ENCODE peak calls at places on chromosomes 1 and 21, in five cellular contexts. I is tibial nerve, Q is lung, B is BE2C, C is cardiac muscle cell. E is an unnamed sample.

GRCh38 chr1:40712997-40713396 is 21.5 kb downstream of the NFYC start:
- DNase-seq in Q (no peak), C (no peak), I (no peak), B (no peak), E (no peak)

GRCh38 chr1:216559359-216559758 is 136.1 kb upstream of the USH2A start:
- DNase-seq in Q (no peak), C (no peak), I (no peak), B (no peak), E (no peak)

GRCh38 chr1:156097499-156098178 is 15.4 kb upstream of the MEX3A start:
- DNase-seq in I (no peak), Q (no peak), C (no peak), B (no peak), E (no peak)

GRCh38 chr1:234488954-234489691 is 10.1 kb upstream of the TARBP1 start:
- DNase-seq in Q (no peak), C (no peak), B (no peak), I (no peak), E (no peak)

GRCh38 chr1:195520757-195521156 is 1087.5 kb downstream of the KCNT2 start:
- DNase-seq in Q (no peak), B (no peak), C (no peak), I (no peak), E (no peak)

GRCh38 chr1:228997721-228998144 is 262.5 kb downstream of the RHOU start:
- DNase-seq in B (no peak), I (no peak), Q (no peak), C (no peak), E (no peak)

GRCh38 chr1:54989473-54989872 is 9.0 kb downstream of the TMEM61 start:
- DNase-seq in B (no peak), I (no peak), C (no peak), Q (no peak), E (no peak)

GRCh38 chr1:77514871-77515776 is 167.3 kb downstream of the ZZZ3 start:
- DNase-seq in I (no peak), Q (no peak), C (peak), B (peak), E (peak)

GRCh38 chr1:168507828-168508227 is 36.0 kb downstream of the XCL2 start:
- DNase-seq in C (no peak), Q (no peak), B (no peak), I (no peak), E (no peak)

GRCh38 chr1:25889470-25889869 is 14.0 kb upstream of the PAQR7 start:
- DNase-seq in I (no peak), Q (no peak), B (no peak), C (no peak), E (no peak)

GRCh38 chr1:234619794-234620247 is 9.8 kb upstream of the IRF2BP2 start:
- DNase-seq in I (no peak), Q (no peak), B (no peak), C (no peak), E (no peak)

GRCh38 chr1:115677570-115677969 is 35.8 kb downstream of the VANGL1 start:
- DNase-seq in C (no peak), B (no peak), I (no peak), Q (no peak), E (no peak)
- TF ChIP-seq CTCF in C (no peak), B (peak), I (no peak), Q (no peak), E (no peak)

GRCh38 chr1:200540281-200540680 is 80.3 kb downstream of the KIF14 start:
- DNase-seq in Q (no peak), C (no peak), I (no peak), B (no peak), E (no peak)

GRCh38 chr1:200530551-200531261 is 89.8 kb downstream of the KIF14 start:
- DNase-seq in B (no peak), Q (no peak), I (no peak), C (no peak), E (no peak)

DNA sequence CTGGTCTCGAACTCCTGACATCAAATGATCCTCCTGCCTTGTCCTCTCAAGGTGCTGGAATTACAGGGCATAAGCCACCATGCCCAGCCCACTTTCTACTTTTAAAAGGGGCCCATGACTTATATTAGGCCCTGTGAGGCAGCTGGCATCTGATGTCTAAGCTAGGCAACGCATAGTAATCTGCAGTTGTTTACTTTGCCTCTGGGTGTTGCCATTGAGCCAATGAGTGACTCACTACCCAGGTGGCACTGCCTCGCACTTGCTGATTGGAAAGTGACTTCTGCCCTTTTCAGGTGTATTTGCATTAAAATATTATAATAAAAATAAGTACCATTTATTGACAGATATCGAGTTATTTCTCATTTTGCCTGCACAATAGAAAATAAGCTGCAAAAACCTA is 84.9 kb downstream of the KIF14 start:
- DNase-seq in B (peak), Q (no peak), C (no peak), I (no peak), E (peak)
- TF ChIP-seq CTCF in B (peak), Q (no peak), C (no peak), I (no peak), E (no peak)

GRCh38 chr1:97186381-97186780 is 464.8 kb downstream of the PTBP2 start:
- DNase-seq in B (peak), C (no peak), Q (no peak), I (no peak), E (peak)
- TF ChIP-seq CTCF in B (peak), C (peak), Q (no peak), I (no peak), E (no peak)

DNA sequence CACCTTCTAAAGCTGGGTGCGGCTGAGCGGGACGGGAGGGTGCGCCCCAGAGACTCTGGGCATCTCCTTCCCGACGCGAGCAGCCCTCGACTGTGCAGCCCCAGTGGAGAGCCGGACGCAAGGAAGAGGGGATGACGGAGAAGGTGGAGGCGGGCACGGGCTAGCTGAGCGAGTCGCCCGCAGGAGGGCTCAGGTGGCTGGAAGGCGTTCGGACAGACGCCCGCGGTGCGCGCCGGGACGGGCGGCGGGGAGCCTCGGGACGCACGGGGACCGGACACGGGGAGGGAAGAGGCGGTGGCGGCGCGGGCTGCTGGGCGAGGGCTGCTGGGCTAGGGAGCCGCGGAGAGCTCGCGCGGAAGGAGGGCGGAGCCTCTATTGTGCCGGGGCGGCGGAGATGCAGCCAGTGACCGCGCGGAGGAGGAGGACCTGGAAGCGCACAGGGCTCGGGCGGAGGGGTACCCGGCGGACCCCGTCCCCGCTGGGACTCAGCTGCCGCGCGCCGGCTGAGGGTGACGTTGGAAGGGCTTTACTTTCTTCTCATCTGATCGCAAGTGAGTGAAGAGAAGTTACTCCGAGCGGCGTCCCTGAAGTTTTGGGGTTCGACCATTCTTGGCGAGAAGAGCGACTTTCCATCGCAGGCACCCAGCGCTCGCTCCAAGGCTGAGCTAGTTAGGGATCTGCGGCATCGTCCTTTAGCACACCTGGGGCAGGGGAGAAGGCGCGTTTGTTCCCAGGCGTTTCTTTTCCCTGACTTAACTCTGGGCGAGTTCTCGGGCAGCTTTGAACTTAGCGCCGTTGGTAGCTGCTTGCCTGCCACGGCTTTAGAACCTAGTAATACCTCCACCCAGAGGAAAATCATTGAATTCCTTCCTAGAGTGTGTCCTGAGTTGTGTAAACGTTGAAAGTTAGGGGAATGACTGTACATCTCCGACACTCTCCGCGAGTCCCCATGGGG is at the start of gene OLFML2B:
- DNase-seq in C (peak), I (peak), Q (peak), B (peak), E (peak)
- TF ChIP-seq CTCF in C (peak), I (peak), Q (no peak), B (peak), E (no peak)

GRCh38 chr1:104989012-104989411 is 1239.3 kb downstream of the AMY1C start:
- DNase-seq in B (no peak), Q (no peak), I (no peak), C (no peak), E (no peak)

GRCh38 chr1:104991702-104992101 is 1242.0 kb downstream of the AMY1C start:
- DNase-seq in I (no peak), Q (no peak), B (no peak), C (no peak), E (no peak)

GRCh38 chr1:104987210-104987609 is 1237.5 kb downstream of the AMY1C start:
- DNase-seq in C (no peak), B (no peak), Q (no peak), I (no peak), E (no peak)
- TF ChIP-seq CTCF in C (no peak), B (no peak), Q (no peak), I (no peak), E (no peak)

GRCh38 chr1:94322696-94323095 is 85.3 kb upstream of the ARHGAP29 start:
- DNase-seq in Q (no peak), I (no peak), B (no peak), C (no peak), E (no peak)
- TF ChIP-seq CTCF in Q (no peak), I (no peak), B (no peak), C (no peak), E (no peak)

DNA sequence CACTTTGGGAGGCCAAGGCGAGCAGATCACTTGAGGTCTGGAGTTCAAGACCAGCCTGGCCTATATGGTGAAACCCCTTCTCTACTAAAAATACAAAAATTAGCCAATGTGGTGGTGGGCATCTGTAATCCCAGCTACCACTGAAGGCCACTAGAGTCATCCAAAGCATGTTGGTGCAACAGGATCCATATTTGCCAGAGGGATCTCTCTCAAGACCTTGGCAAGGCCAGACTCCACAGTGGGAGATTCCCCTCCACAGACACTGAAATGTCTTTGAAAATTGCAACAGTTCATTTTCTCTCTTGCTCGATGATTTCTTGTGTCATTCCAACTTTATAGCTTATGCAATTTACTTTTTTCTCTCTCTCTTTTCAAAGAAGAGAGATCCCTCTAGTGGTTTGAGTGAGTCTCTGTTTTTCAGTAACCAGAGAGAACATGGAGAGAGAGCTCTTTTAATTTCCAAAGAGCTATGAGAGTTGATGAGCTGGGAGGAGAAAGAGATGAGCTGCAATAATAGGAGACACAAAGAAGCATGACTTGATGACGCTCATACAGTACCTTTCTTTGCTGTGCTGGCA is 176.8 kb upstream of the USP25 start:
- DNase-seq in B (no peak), I (no peak), C (no peak), Q (no peak), E (no peak)
- TF ChIP-seq CTCF in B (peak), I (peak), C (peak), Q (peak), E (peak)

DNA sequence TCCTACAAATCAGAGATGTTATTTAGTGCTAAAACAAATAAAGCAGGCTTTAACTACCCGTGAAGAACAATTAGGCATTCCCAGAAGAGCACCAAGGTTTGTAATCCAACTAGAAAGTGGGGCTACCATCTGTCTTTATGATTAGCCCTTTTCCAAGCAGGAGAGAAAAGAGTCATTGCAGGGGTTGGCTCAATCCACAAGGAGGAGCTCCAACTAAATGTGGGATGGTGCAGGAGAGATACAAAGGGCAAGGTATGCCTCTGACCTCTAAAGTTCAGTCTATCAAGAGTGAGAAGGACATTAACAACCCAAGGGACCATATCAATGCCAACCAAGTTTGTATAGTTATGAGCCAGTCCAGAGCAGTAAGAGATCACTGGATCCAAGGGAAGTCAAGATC is 382.7 kb upstream of the DUSP10 start:
- DNase-seq in Q (no peak), C (no peak), B (no peak), I (no peak), E (no peak)
- TF ChIP-seq CTCF in Q (no peak), C (peak), B (peak), I (no peak), E (no peak)

DNA sequence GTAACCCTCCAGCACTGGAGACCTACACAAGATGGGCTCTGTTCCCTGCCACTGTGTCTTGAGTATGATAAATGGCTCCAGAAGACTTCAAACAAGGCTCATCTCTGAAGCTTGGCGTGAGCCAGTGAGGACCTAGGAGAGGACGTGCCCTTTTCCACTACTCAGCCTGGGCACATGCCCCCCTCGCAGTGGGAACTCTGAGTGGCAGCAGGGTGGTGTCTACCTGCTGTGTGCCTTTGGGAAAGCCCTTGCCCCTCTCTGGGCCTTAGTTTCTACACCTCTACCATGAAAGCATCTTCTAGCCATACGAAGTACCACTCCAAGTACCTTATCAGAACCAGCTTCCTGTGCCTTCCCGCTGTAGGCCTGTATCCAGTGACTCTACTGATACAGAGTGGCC is 3.0 kb upstream of the MOB3C start:
- DNase-seq in Q (no peak), B (no peak), C (no peak), I (no peak), E (no peak)
- TF ChIP-seq CTCF in Q (no peak), B (no peak), C (no peak), I (no peak), E (no peak)

E was measured in endothelial cell.